ENCODE peak calls at places on chromosomes 7 and 10, in four cellular contexts. B, W, O and D are unnamed samples.

GRCh38 chr7:156101355-156101754 is 289.1 kb upstream of the SHH start:
- DNase-seq in O (no peak), B (no peak), W (no peak), D (no peak)

GRCh38 chr10:114181971-114182370 is 2.8 kb downstream of the TDRD1 start:
- DNase-seq in O (no peak), W (no peak), B (peak; percentile 48), D (no peak)

GRCh38 chr7:118846977-118847376 is 622.5 kb downstream of the ANKRD7 start:
- DNase-seq in W (no peak), O (no peak), B (no peak), D (no peak)

GRCh38 chr7:75808106-75808505 is 5.5 kb downstream of the CCL24 start:
- DNase-seq in W (no peak), B (no peak), O (no peak), D (no peak)

GRCh38 chr7:10015687-10016086 is 958.0 kb upstream of the PHF14 start:
- DNase-seq in O (no peak), W (no peak), B (no peak), D (no peak)

GRCh38 chr10:28294809-28295208 is 8.1 kb downstream of the MPP7 start:
- DNase-seq in B (no peak), O (no peak), W (no peak), D (no peak)

GRCh38 chr10:103556383-103557007 is 63.0 kb downstream of the NEURL1 start:
- DNase-seq in B (no peak), O (no peak), W (no peak), D (no peak)

GRCh38 chr7:47181609-47182264 is 400.2 kb downstream of the TNS3 start:
- DNase-seq in O (no peak), B (no peak), W (no peak), D (no peak)

GRCh38 chr10:133567119-133567518 is 1.7 kb upstream of the SYCE1 start:
- DNase-seq in W (no peak), O (no peak), B (no peak), D (no peak)

GRCh38 chr7:82677493-82677892 is 233.9 kb upstream of the CACNA2D1 start:
- DNase-seq in O (peak; percentile 12), B (no peak), W (peak; percentile 36), D (no peak)

GRCh38 chr10:12241810-12242529 is 46.0 kb downstream of the CDC123 start:
- DNase-seq in B (peak; percentile 31), O (no peak), W (no peak), D (no peak)

GRCh38 chr10:87531908-87532622 is 27.4 kb downstream of the MINPP1 start:
- DNase-seq in B (no peak), W (no peak), O (no peak), D (no peak)

GRCh38 chr7:116232402-116232749 is 22.0 kb downstream of the TES start:
- DNase-seq in B (no peak), W (peak; percentile 69), O (no peak), D (no peak)

GRCh38 chr7:151715661-151716338 is 161.1 kb downstream of the PRKAG2 start:
- DNase-seq in W (no peak), B (no peak), O (no peak), D (no peak)

GRCh38 chr10:126476256-126476655 is 88.0 kb upstream of the ADAM12 start:
- DNase-seq in B (no peak), O (no peak), W (no peak), D (no peak)

GRCh38 chr7:12921751-12922345 is 234.4 kb downstream of the ARL4A start:
- DNase-seq in W (no peak), B (no peak), O (no peak), D (no peak)

GRCh38 chr7:7579638-7580037 is 13.0 kb downstream of the MIOS start:
- DNase-seq in O (no peak), W (no peak), B (no peak), D (no peak)

GRCh38 chr7:148296994-148297644 is 293.4 kb upstream of the C7orf33 start:
- DNase-seq in B (no peak), W (no peak), O (no peak), D (no peak)

GRCh38 chr10:118968482-118968881 is 61.0 kb upstream of the NANOS1 start:
- DNase-seq in W (no peak), B (no peak), O (no peak), D (no peak)

GRCh38 chr7:65980478-65981250 is 1.3 kb downstream of the GUSB start:
- DNase-seq in B (peak; percentile 41), O (peak; percentile 52), W (peak; percentile 30), D (no peak)

GRCh38 chr7:139523988-139524815 is 717 bp downstream of the CLEC2L start:
- DNase-seq in W (no peak), B (no peak), O (no peak), D (no peak)

GRCh38 chr7:139523199-139523941 is at the start of gene CLEC2L:
- DNase-seq in B (no peak), W (peak; percentile 49), O (no peak), D (no peak)

GRCh38 chr7:139525750-139526149 is 2.3 kb downstream of the CLEC2L start:
- DNase-seq in O (no peak), B (no peak), W (no peak), D (no peak)

GRCh38 chr7:139525239-139525638 is 1.8 kb downstream of the CLEC2L start:
- DNase-seq in B (no peak), O (no peak), W (no peak), D (no peak)

DNA sequence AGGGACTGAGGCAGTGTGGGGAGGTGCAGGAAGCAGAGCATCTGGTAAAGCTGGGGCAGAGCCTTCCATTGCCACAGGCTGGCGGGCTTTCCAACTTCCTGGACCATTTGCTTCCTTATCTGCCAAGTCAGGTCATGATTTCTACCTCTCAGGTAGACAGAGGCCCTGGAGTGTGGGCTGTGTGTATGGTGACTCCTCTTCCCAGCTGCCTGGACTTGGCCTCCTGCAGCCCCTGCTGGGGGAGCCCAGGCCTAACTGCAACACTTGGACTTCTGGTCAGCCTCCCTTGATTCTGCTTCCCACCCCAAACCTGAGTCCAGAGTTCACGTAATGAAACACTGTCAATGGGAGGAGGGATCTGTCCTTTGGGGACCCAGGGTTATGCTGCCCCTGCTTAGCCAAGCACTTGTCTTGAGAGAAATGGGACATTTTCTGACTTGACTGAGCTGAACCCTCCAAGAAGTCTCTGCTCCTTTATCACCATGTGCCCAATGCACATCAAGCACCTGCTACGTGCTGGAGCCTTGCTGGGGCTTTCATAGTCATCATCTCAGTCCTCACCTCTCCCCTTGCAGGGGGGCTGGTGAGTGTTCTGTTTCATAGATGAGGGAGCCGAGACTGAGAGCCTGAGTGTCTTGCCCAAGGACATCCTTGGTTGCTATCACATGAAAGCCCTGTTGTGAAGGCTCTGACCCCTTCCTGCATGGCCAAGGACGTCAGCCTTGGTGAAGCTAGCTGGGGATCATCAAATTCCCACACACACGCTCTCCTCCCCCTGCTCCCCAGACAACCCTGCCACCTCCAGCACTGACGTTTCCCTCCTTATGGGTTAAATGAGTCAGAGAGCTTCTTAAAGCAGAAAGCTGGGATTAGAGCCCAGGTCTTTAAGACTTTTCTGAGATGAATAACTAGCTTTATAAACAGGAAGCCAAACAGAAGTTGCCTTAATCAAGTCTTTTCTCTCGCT is 3.4 kb downstream of the CLEC2L start:
- DNase-seq in O (no peak), B (no peak), W (peak; percentile 96), D (no peak)
- H3K4me3 ChIP-seq in O (no peak overlapping the region), B (no peak overlapping the region), W (no peak overlapping the region), D (no peak overlapping the region)

GRCh38 chr7:43787771-43788170 is 29.3 kb downstream of the BLVRA start:
- DNase-seq in W (no peak), O (no peak), B (no peak), D (no peak)
- H3K4me3 ChIP-seq in W (no peak overlapping the region), O (no peak overlapping the region), B (no peak overlapping the region), D (no peak overlapping the region)

DNA sequence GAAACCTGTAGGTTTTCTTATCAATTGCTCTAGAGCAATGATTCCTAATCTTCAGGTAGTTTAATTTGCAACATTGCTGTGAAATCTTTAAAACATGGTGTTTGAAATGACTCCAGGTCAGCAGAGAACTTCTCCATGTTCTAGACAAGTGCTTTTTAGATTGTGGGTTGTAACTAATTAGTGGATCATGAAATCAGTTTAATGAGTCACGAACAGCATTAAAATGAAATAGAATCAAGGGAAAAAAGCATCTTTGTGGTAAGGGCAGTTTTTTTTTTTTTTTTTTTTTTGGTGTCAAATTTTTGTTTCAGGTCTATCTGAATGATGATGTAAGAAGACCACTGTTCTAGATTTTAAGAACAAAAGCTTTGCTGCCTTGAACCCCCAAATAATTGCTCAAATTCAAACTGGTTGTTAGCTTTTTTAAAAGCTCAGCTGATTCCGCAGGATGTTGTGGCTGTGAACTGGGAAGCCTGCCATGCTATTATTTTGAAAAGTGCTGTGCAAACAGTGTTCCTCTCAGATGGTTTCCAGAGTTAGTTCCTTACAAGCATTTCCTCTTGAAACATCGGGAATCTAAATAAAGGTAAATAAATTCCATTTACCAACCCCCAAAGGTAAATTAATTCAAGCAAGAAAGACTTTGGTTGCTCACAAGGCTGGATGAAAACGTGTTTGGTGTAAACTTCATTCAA is 13.1 kb upstream of the PDK4 start:
- DNase-seq in B (no peak), O (no peak), W (peak; percentile 65), D (peak; percentile 44)
- H3K4me3 ChIP-seq in B (peak overlapping the region; percentile 31), O (no peak overlapping the region), W (peak overlapping the region; percentile 52), D (peak overlapping the region; percentile 23)

GRCh38 chr10:74000892-74001669 is 3.2 kb downstream of the VCL start:
- DNase-seq in B (no peak), W (no peak), O (no peak), D (no peak)
- H3K4me3 ChIP-seq in B (peak overlapping the region; percentile 84), W (peak overlapping the region; percentile 99), O (no peak overlapping the region), D (no peak overlapping the region)

DNA sequence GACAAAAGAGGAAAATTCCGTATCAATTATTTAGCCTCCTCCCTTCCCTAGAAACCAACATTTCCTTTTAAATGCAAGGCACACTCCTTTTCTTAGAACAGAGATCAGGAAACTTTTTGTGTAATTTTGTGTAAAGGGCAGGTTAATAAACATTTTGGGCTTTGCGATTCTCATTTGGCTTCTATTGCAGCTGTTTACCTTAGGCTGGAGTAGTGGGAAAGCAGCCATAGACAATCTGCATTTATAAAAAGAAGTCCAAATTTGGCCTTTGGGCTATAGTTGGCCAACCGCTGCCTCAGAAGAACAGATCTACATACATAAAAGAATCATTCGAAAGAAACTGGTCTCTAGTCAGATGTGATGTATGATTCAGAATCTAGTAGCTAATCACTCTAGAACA is 35.3 kb downstream of the NAMPT start:
- DNase-seq in O (no peak), B (no peak), W (no peak), D (no peak)
- H3K4me3 ChIP-seq in O (no peak overlapping the region), B (no peak overlapping the region), W (no peak overlapping the region), D (no peak overlapping the region)

DNA sequence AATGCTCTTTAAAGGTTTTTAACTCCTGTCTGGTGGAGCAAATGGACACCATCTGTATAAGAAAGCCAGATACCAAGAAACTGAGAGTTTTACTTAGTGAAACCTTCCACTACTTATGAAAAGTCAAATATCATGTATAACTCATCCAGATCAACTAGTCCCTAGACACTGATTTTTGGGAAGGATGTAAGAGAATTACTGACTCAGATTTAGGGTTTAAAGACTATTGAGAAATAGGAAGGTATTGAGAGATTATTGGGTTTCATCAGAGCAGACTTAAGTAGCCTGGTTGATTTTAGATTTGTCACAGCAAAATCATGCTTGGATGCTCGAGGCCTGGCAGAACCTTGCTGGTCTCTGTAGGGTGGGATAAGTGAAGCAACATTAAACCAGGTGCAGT is 3.1 kb downstream of the CSTF2T start:
- DNase-seq in O (no peak), W (peak; percentile 37), B (no peak), D (no peak)
- H3K4me3 ChIP-seq in O (no peak overlapping the region), W (no peak overlapping the region), B (no peak overlapping the region), D (no peak overlapping the region)

GRCh38 chr10:21174670-21175495 is 277.8 kb upstream of the NEBL start:
- DNase-seq in W (no peak), B (no peak), O (no peak), D (no peak)
- H3K4me3 ChIP-seq in W (peak overlapping the region; percentile 53), B (peak overlapping the region; percentile 58), O (no peak overlapping the region), D (peak overlapping the region; percentile 33)